ENCODE peak calls at places on chromosome 11, in seven cellular contexts. G, Y, T, F, C, R and M are unnamed samples.

GRCh38 chr11:62770778-62771143 is 435 bp upstream of the TAF6L start:
- DNase-seq in G (peak), Y (no peak), T (peak), F (peak), C (no peak), R (no peak), M (peak)

GRCh38 chr11:78022397-78023396 is at the start of gene KCTD14:
- DNase-seq in G (no peak), Y (no peak), T (no peak), F (no peak), C (no peak), R (no peak), M (no peak)

GRCh38 chr11:80297808-80298460 is 857.1 kb upstream of the TENM4 start:
- DNase-seq in G (no peak), Y (peak), T (no peak), F (no peak), C (no peak), R (no peak), M (no peak)

GRCh38 chr11:32829157-32829679 is 509 bp upstream of the PRRG4 start:
- DNase-seq in G (no peak), Y (no peak), T (no peak), F (no peak), C (no peak), R (no peak), M (no peak)

GRCh38 chr11:123145220-123145619 is 49.8 kb downstream of the CLMP start:
- DNase-seq in G (peak), Y (peak), T (no peak), F (no peak), C (no peak), R (peak), M (no peak)

GRCh38 chr11:94132152-94132558 is 3.5 kb downstream of the PANX1 start:
- DNase-seq in G (peak), Y (peak), T (no peak), F (no peak), C (no peak), R (no peak), M (peak)

GRCh38 chr11:79414644-79415317 is 26.0 kb downstream of the TENM4 start:
- DNase-seq in G (no peak), Y (peak), T (no peak), F (no peak), C (no peak), R (no peak), M (no peak)

GRCh38 chr11:71218789-71219499 is 33.4 kb downstream of the SHANK2 start:
- DNase-seq in G (no peak), Y (no peak), T (peak), F (no peak), C (no peak), R (no peak), M (no peak)

GRCh38 chr11:3123316-3123715 is 41.8 kb downstream of the OSBPL5 start:
- DNase-seq in G (peak), Y (no peak), T (peak), F (peak), C (no peak), R (no peak), M (peak)

GRCh38 chr11:12411806-12412727 is 34.7 kb downstream of the PARVA start:
- DNase-seq in G (peak), Y (peak), T (no peak), F (no peak), C (no peak), R (peak), M (no peak)

GRCh38 chr11:13091804-13092203 is 82.7 kb downstream of the RASSF10 start:
- DNase-seq in G (no peak), Y (no peak), T (no peak), F (no peak), C (no peak), R (no peak), M (no peak)

GRCh38 chr11:128929468-128929867 is 13.2 kb downstream of the TP53AIP1 start:
- DNase-seq in G (no peak), Y (peak), T (no peak), F (no peak), C (no peak), R (no peak), M (no peak)

GRCh38 chr11:34732831-34733230 is 111.9 kb downstream of the EHF start:
- DNase-seq in G (no peak), Y (no peak), T (no peak), F (no peak), C (no peak), R (no peak), M (no peak)

GRCh38 chr11:9568854-9569587 is 4.4 kb upstream of the WEE1 start:
- DNase-seq in G (peak), Y (peak), T (peak), F (no peak), C (no peak), R (peak), M (peak)

GRCh38 chr11:111524056-111524455 is 9.5 kb downstream of the HOATZ start:
- DNase-seq in G (no peak), Y (peak), T (no peak), F (no peak), C (no peak), R (peak), M (no peak)

GRCh38 chr11:95512682-95513081 is 276.9 kb downstream of the FAM76B start:
- DNase-seq in G (peak), Y (peak), T (peak), F (no peak), C (no peak), R (no peak), M (peak)

GRCh38 chr11:123357990-123358827 is 71.9 kb upstream of the GRAMD1B start:
- DNase-seq in G (peak), Y (peak), T (no peak), F (peak), C (peak), R (peak), M (no peak)

GRCh38 chr11:57336111-57336666 is 497 bp upstream of the SSRP1 start:
- DNase-seq in G (no peak), Y (no peak), T (no peak), F (no peak), C (no peak), R (no peak), M (no peak)

GRCh38 chr11:113184498-113184897 is 129.9 kb upstream of the TTC12 start:
- DNase-seq in G (no peak), Y (peak), T (no peak), F (no peak), C (no peak), R (peak), M (no peak)

GRCh38 chr11:124867700-124868099 is 2.5 kb downstream of the ROBO3 start:
- DNase-seq in G (no peak), Y (peak), T (no peak), F (no peak), C (no peak), R (peak), M (peak)

GRCh38 chr11:106091480-106092123 is 14.1 kb downstream of the AASDHPPT start:
- DNase-seq in G (no peak), Y (peak), T (no peak), F (no peak), C (peak), R (no peak), M (no peak)

GRCh38 chr11:126880872-126881271 is 119.7 kb downstream of the KIRREL3 start:
- DNase-seq in G (no peak), Y (no peak), T (no peak), F (no peak), C (no peak), R (no peak), M (no peak)

GRCh38 chr11:93216511-93217121 is 18.8 kb upstream of the SLC36A4 start:
- DNase-seq in G (no peak), Y (no peak), T (no peak), F (no peak), C (no peak), R (no peak), M (no peak)

GRCh38 chr11:111634981-111635705 is 32.9 kb downstream of the SIK2 start:
- DNase-seq in G (no peak), Y (peak), T (no peak), F (no peak), C (no peak), R (no peak), M (no peak)

GRCh38 chr11:44615913-44616806 is 50.7 kb downstream of the CD82 start:
- DNase-seq in G (peak), Y (no peak), T (peak), F (no peak), C (no peak), R (no peak), M (no peak)

GRCh38 chr11:124313131-124313530 is 618 bp downstream of the OR8D1 start:
- DNase-seq in G (no peak), Y (no peak), T (no peak), F (no peak), C (no peak), R (no peak), M (no peak)

GRCh38 chr11:63839508-63840355 is 822 bp downstream of the MARK2 start:
- DNase-seq in G (peak), Y (no peak), T (peak), F (peak), C (no peak), R (peak), M (no peak)

GRCh38 chr11:109033627-109034340 is 368.9 kb downstream of the DDX10 start:
- DNase-seq in G (no peak), Y (peak), T (no peak), F (no peak), C (no peak), R (no peak), M (no peak)

GRCh38 chr11:110858556-110858921 is 146.3 kb upstream of the ARHGAP20 start:
- DNase-seq in G (peak), Y (no peak), T (peak), F (peak), C (no peak), R (no peak), M (peak)

GRCh38 chr11:110176366-110177056 is 83.3 kb downstream of the ZC3H12C start:
- DNase-seq in G (no peak), Y (peak), T (no peak), F (no peak), C (no peak), R (no peak), M (no peak)

GRCh38 chr11:112834277-112834755 is 126.9 kb upstream of the NCAM1 start:
- DNase-seq in G (peak), Y (no peak), T (no peak), F (peak), C (no peak), R (no peak), M (no peak)

GRCh38 chr11:28798286-28798685 is 690.1 kb downstream of the METTL15 start:
- DNase-seq in G (no peak), Y (no peak), T (no peak), F (no peak), C (no peak), R (no peak), M (no peak)

GRCh38 chr11:20249313-20249873 is 89.1 kb upstream of the DBX1 start:
- DNase-seq in G (no peak), Y (no peak), T (no peak), F (no peak), C (no peak), R (no peak), M (no peak)

GRCh38 chr11:33747969-33748368 is 11.7 kb upstream of the CD59 start:
- DNase-seq in G (no peak), Y (peak), T (no peak), F (no peak), C (no peak), R (no peak), M (no peak)

GRCh38 chr11:122069946-122070345 is 46.1 kb downstream of the BLID start:
- DNase-seq in G (no peak), Y (peak), T (peak), F (no peak), C (no peak), R (peak), M (no peak)

GRCh38 chr11:108601150-108601549 is 7.6 kb upstream of the EXPH5 start:
- DNase-seq in G (no peak), Y (peak), T (no peak), F (no peak), C (no peak), R (no peak), M (no peak)

GRCh38 chr11:85132839-85133238 is 494.3 kb downstream of the DLG2 start:
- DNase-seq in G (no peak), Y (peak), T (no peak), F (no peak), C (no peak), R (no peak), M (no peak)
- H3K4me3 ChIP-seq in G (peak), Y (no peak), T (no peak), F (no peak), C (no peak), R (no peak), M (no peak)

DNA sequence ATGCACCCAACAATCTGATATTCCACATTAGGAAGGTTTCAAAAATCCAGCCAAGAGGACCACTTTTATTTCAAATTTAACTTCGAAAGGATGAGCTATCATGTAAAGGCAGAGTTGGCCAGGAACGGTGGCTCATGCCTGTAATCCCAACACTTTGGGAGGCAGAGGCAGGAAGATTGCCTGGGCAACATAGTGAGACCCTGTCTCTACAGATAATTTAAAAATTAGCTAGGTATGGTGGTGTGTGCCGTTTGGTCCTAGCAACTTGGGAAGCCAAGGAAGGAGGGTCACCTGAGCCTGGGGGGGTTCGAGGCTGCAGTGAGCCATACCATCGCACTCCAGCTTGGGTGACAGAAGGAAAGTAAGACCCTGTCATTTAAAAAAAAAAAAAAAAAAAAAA is 96.7 kb downstream of the CADM1 start:
- DNase-seq in G (no peak), Y (no peak), T (no peak), F (no peak), C (no peak), R (no peak), M (no peak)
- TF ChIP-seq CTCF in G (no peak), Y (no peak), T (no peak), F (no peak), C (no peak), R (no peak), M (no peak)

GRCh38 chr11:68030318-68031135 is at the start of gene NDUFS8:
- DNase-seq in G (peak), Y (peak), T (peak), F (peak), C (peak), R (peak), M (peak)
- TF ChIP-seq POLR2A in G (peak), Y (no peak), T (no peak), F (peak), C (peak), R (peak), M (no peak)

GRCh38 chr11:65861165-65861505 is 902 bp downstream of the MUS81 start:
- DNase-seq in G (peak), Y (no peak), T (peak), F (peak), C (no peak), R (no peak), M (peak)

GRCh38 chr11:65860278-65861164 is at the start of gene MUS81:
- DNase-seq in G (peak), Y (peak), T (peak), F (peak), C (peak), R (peak), M (peak)

GRCh38 chr11:65861533-65862183 is 1.4 kb downstream of the MUS81 start:
- DNase-seq in G (peak), Y (no peak), T (peak), F (peak), C (no peak), R (peak), M (no peak)

GRCh38 chr11:65862941-65863888 is 3.0 kb downstream of the MUS81 start:
- DNase-seq in G (peak), Y (no peak), T (peak), F (peak), C (no peak), R (peak), M (no peak)

DNA sequence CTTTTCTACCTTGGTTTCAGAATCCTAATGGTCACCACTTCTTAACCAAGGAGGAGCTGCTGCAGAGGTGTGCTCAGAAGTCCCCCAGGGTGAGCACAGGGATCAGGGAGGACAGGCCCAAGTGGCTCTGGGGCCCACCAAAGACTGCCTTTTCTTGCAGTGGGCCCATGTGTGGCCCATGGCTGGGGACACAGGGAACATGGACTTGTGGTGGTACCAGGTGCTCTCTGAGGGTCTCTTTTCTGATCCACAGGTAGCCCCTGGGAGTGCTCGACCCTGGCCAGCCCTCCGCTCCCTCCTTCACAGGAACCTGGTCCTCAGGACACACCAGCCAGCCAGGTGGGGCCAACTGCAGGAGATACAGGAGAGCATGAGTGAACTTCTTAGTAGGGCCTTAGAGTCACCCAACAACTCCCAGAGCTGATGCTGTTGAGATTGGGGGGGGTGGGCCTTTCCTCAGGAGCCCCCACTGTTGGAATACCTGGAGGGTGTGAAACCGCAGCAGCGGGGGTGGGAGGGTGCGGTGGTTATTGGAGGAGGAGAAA is 2.0 kb downstream of the MUS81 start:
- DNase-seq in G (peak), Y (no peak), T (no peak), F (peak), C (no peak), R (no peak), M (no peak)
- H3K4me3 ChIP-seq in G (no peak), Y (no peak), T (no peak), F (no peak), C (no peak), R (no peak), M (no peak)

GRCh38 chr11:606245-606644 is 9.5 kb downstream of the IRF7 start:
- DNase-seq in G (no peak), Y (no peak), T (peak), F (peak), C (no peak), R (no peak), M (no peak)

GRCh38 chr11:609355-609811 is 6.4 kb downstream of the IRF7 start:
- DNase-seq in G (no peak), Y (no peak), T (peak), F (no peak), C (no peak), R (no peak), M (no peak)

GRCh38 chr11:608751-609354 is 6.9 kb downstream of the IRF7 start:
- DNase-seq in G (no peak), Y (no peak), T (no peak), F (peak), C (no peak), R (no peak), M (no peak)

GRCh38 chr11:607020-607780 is 8.6 kb downstream of the IRF7 start:
- DNase-seq in G (no peak), Y (no peak), T (no peak), F (no peak), C (no peak), R (no peak), M (no peak)

GRCh38 chr11:607971-608659 is 7.6 kb downstream of the IRF7 start:
- DNase-seq in G (no peak), Y (no peak), T (peak), F (peak), C (no peak), R (no peak), M (no peak)
- TF ChIP-seq CTCF in G (no peak), Y (no peak), T (no peak), F (no peak), C (no peak), R (no peak), M (no peak)

DNA sequence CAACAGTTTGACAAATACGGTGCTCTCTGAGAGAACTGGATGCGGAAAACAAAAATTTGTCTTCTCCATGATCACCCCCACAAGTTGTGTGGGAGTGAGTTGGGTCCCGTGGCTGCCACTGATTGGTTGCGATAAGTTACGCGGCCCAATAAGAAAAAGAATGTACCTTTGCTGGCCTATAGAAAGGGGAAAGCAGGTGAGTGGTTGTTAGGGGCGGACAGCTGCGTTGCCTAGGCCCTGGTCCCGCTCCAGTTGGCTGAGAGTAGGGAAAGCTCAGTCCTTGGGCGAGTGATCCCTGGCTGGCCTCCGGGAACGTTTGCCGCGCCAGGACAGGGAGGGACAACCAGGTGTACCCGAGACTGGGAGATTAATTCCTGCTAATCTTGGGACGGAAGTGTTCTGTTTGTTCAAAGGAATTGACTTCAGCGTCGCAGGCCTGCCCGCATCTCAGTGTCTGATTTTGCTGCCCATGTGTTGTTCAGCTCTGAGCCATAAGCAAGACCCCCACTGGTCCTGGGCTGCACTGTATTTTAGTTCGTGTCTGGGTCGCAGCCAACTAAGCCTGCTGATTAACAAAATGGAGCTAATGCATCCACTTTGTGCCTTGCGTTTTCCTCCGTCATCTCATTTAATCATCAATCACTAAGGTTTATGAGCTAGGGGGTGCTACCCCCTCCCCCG is 773 bp upstream of the SYVN1 start:
- DNase-seq in G (peak), Y (peak), T (peak), F (peak), C (no peak), R (peak), M (peak)
- TF ChIP-seq POLR2A in G (no peak), Y (no peak), T (no peak), F (peak), C (peak), R (peak), M (no peak)

GRCh38 chr11:833849-834311 is 1.1 kb downstream of the CD151 start:
- DNase-seq in G (peak), Y (no peak), T (no peak), F (no peak), C (no peak), R (no peak), M (no peak)
- H3K4me3 ChIP-seq in G (peak), Y (peak), T (peak), F (peak), C (no peak), R (peak), M (peak)